ENCODE peak calls at places on chromosomes 13 and 19, in nine cellular contexts. W is dorsolateral prefrontal cortex; V is right lobe of liver; G is CD8-positive, alpha-beta T cell; M is spleen; Q is mesenchymal stem cell; S is skeletal muscle cell; I is neuronal stem cell; N is lower lobe of right lung. E is an unnamed sample.

GRCh38 chr19:50890422-50891252 is 17.4 kb downstream of the KLK2 start:
- DNase-seq in G (no peak), N (no peak), M (no peak), W (no peak), Q (no peak), V (no peak), S (no peak), I (no peak), E (no peak)

GRCh38 chr13:46687810-46688209 is 109.2 kb downstream of the ESD start:
- DNase-seq in V (peak), M (no peak), S (no peak), Q (peak), N (no peak), G (no peak), W (no peak), I (no peak), E (no peak)

GRCh38 chr19:47511681-47512080 is 3.2 kb downstream of the NAPA start:
- DNase-seq in W (no peak), S (no peak), I (no peak), M (no peak), Q (peak), V (no peak), G (no peak), N (no peak), E (no peak)

GRCh38 chr19:33376423-33376822 is 2.9 kb downstream of the CEBPG start:
- DNase-seq in G (no peak), S (peak), N (no peak), Q (peak), V (peak), M (no peak), I (no peak), W (no peak), E (peak)

GRCh38 chr13:99931462-99931861 is 40.1 kb downstream of the ZIC5 start:
- DNase-seq in V (no peak), W (no peak), Q (no peak), M (no peak), I (no peak), S (no peak), N (no peak), G (no peak), E (no peak)

GRCh38 chr13:71880753-71881541 is 13.9 kb upstream of the DACH1 start:
- DNase-seq in S (no peak), Q (peak), G (no peak), V (no peak), N (no peak), W (no peak), I (no peak), M (no peak), E (no peak)

GRCh38 chr19:2274937-2275535 is 6.9 kb downstream of the PEAK3 start:
- DNase-seq in M (peak), Q (peak), G (peak), I (no peak), S (no peak), V (peak), N (peak), W (peak), E (peak)

GRCh38 chr13:110012102-110012739 is 225.8 kb upstream of the IRS2 start:
- DNase-seq in V (no peak), W (no peak), S (peak), I (no peak), G (no peak), Q (peak), N (no peak), M (no peak), E (no peak)

GRCh38 chr19:37654118-37654517 is 1.1 kb downstream of the ZFP30 start:
- DNase-seq in W (no peak), N (no peak), S (no peak), G (no peak), Q (no peak), M (no peak), I (no peak), V (no peak), E (no peak)

GRCh38 chr13:34349091-34349722 is 531.3 kb downstream of the RFC3 start:
- DNase-seq in Q (peak), S (peak), N (no peak), V (no peak), W (no peak), I (no peak), M (no peak), G (no peak), E (peak)

GRCh38 chr13:77002590-77003190 is 10.8 kb downstream of the CLN5 start:
- DNase-seq in N (no peak), W (no peak), I (no peak), M (no peak), G (no peak), Q (peak), V (no peak), S (no peak), E (no peak)

GRCh38 chr13:110129539-110130186 is 177.3 kb downstream of the COL4A1 start:
- DNase-seq in V (no peak), Q (no peak), N (no peak), I (no peak), W (no peak), M (no peak), S (no peak), G (no peak), E (no peak)

GRCh38 chr19:588093-588742 is 1.5 kb upstream of the HCN2 start:
- DNase-seq in V (peak), I (peak), M (no peak), W (peak), Q (peak), N (peak), S (peak), G (peak), E (peak)

GRCh38 chr13:95956589-95957148 is 96.5 kb downstream of the UGGT2 start:
- DNase-seq in Q (no peak), S (no peak), V (no peak), G (no peak), I (no peak), N (no peak), W (no peak), M (no peak), E (no peak)

GRCh38 chr13:95955719-95956118 is 97.5 kb downstream of the UGGT2 start:
- DNase-seq in M (no peak), G (no peak), V (no peak), S (no peak), Q (no peak), I (no peak), W (no peak), N (no peak), E (no peak)

GRCh38 chr13:95955255-95955654 is 97.9 kb downstream of the UGGT2 start:
- DNase-seq in Q (no peak), G (no peak), S (no peak), M (no peak), N (no peak), V (no peak), I (no peak), W (no peak), E (no peak)

GRCh38 chr13:95957331-95957730 is 95.9 kb downstream of the UGGT2 start:
- DNase-seq in I (no peak), S (no peak), N (no peak), G (no peak), M (no peak), Q (no peak), V (no peak), W (no peak), E (no peak)

DNA sequence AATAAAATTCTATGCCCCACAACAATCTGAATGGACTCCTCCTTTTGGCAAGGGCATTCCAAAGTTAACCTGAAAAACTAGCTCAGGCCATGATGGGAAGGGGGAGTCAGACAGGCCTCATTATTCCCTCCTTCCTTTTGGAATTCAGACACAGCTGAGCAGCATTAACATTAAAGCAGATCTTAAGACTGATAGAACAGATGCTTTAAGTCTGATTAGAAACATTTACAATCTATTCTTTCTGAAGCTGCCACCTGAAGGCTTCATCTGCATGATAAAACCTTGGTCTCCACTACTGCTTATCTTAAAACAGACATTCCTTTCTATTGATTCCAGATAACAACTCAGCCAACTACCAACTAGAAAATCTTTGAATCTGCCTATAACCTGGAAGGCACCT is 98.9 kb downstream of the UGGT2 start:
- DNase-seq in M (no peak), Q (no peak), V (no peak), W (no peak), S (no peak), G (no peak), I (no peak), N (no peak), E (no peak)
- H3K4me3 ChIP-seq in M (no peak), Q (no peak), V (no peak), W (no peak), S (no peak), G (no peak), I (no peak), N (no peak), E (no peak)

DNA sequence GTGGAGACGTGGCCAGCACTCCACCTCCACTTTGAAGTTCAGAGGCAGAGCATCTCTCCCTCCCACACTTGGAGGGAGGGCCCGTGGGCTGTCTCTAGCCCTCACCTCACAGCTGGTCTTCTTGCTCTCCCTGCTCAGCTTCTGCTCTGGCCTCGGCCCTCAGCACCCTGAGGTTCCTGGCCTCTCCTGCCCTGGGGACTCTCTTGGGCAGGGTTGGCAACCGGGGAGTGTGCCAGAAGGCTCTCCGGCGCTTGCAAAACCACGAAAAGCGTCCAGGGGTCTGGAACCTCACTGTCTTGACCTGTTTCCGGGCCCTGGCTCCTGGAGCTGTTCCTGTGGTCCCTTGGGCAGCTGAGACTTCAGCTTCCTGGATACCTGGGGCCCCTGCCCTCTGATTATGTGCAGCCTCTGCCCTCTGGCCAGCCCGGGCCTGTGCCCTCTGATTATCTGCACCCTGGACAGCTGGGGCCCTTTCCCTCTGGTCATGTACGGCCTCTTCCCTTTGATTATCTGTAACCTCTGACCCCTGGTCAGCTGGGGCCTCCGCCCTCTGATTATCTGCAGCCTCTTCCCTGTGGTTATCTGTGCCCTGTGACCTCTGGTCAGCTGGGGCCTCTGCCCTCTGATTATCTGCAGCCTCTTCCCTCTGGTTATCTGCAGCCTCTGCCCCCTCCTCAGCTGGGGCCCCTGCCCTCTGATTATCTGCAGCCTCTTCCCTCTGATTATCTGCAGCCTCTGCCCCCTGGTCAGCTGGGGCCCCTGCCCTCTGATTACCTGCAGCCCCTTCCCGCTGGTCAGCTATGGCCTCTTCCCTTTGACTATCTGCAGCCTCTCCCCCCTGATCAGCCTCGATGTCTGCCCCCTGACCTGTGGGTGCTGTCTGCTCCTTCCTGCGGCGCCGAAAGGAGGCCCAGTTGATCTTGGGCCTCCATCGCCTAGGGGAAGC is 2.0 kb downstream of the CCDC8 start:
- DNase-seq in M (no peak), Q (no peak), W (no peak), N (peak), G (no peak), V (no peak), I (no peak), S (no peak), E (peak)
- H3K4me3 ChIP-seq in M (no peak), Q (peak), W (no peak), N (peak), G (no peak), V (no peak), I (peak), S (peak), E (peak)

GRCh38 chr19:6058411-6059201 is 51.7 kb downstream of the RFX2 start:
- DNase-seq in M (no peak), W (no peak), Q (no peak), G (no peak), V (no peak), N (no peak), I (no peak), S (no peak), E (no peak)

GRCh38 chr19:6055013-6055795 is 55.1 kb downstream of the RFX2 start:
- DNase-seq in Q (no peak), S (no peak), N (no peak), W (no peak), G (no peak), M (no peak), V (no peak), I (no peak), E (no peak)

GRCh38 chr19:6057651-6058365 is 52.5 kb downstream of the RFX2 start:
- DNase-seq in N (no peak), W (no peak), G (no peak), S (no peak), M (no peak), I (no peak), V (no peak), Q (no peak), E (peak)

GRCh38 chr19:6056801-6057650 is 53.3 kb downstream of the RFX2 start:
- DNase-seq in I (no peak), M (no peak), Q (peak), W (no peak), V (peak), G (no peak), N (peak), S (peak), E (peak)

GRCh38 chr19:6056282-6056741 is 54.0 kb downstream of the RFX2 start:
- DNase-seq in Q (no peak), G (no peak), N (no peak), I (no peak), W (no peak), V (peak), M (no peak), S (no peak), E (peak)
- H3K4me3 ChIP-seq in Q (peak), G (no peak), N (no peak), I (no peak), W (no peak), V (no peak), M (no peak), S (no peak), E (no peak)

GRCh38 chr19:58356971-58357797 is 3.9 kb upstream of the A1BG start:
- DNase-seq in I (no peak), Q (no peak), G (no peak), V (peak), S (no peak), N (peak), W (no peak), M (no peak), E (peak)
- H3K4me3 ChIP-seq in I (no peak), Q (peak), G (peak), V (no peak), S (peak), N (peak), W (no peak), M (peak), E (peak)

GRCh38 chr19:39390460-39390758 is 497 bp downstream of the PAF1 start:
- DNase-seq in S (no peak), G (no peak), N (no peak), M (no peak), V (no peak), I (no peak), Q (no peak), W (no peak), E (no peak)
- H3K4me3 ChIP-seq in S (peak), G (peak), N (peak), M (peak), V (peak), I (peak), Q (peak), W (peak), E (peak)

GRCh38 chr19:49423985-49424303 is 703 bp upstream of the PTH2 start:
- DNase-seq in N (no peak), I (no peak), S (no peak), Q (no peak), W (no peak), V (no peak), G (no peak), M (no peak), E (no peak)
- H3K4me3 ChIP-seq in N (no peak), I (no peak), S (no peak), Q (no peak), W (no peak), V (no peak), G (no peak), M (no peak), E (no peak)